ENCODE peak calls at places on chromosomes 6 and 20, in nine cellular contexts. U, F, Y, W, K, H, S, X and M are unnamed samples.

GRCh38 chr6:71334768-71335167 is 46.2 kb downstream of the OGFRL1 start:
- DNase-seq in H (no peak), X (no peak), W (no peak), Y (no peak), U (no peak), K (no peak), S (no peak), F (no peak), M (no peak)

GRCh38 chr6:119330520-119330919 is 19.0 kb downstream of the MAN1A1 start:
- DNase-seq in K (no peak), X (no peak), W (no peak), H (no peak), Y (no peak), U (no peak), S (no peak), F (no peak), M (no peak)

GRCh38 chr6:6657085-6657819 is 68.7 kb downstream of the LY86 start:
- DNase-seq in F (no peak), X (no peak), H (no peak), K (no peak), S (no peak), U (no peak), W (no peak), Y (peak; percentile 25), M (no peak)

GRCh38 chr6:112842338-112842700 is 495.2 kb downstream of the RFPL4B start:
- DNase-seq in H (no peak), U (no peak), Y (peak; percentile 27), S (no peak), F (no peak), K (no peak), W (no peak), X (no peak), M (no peak)

GRCh38 chr20:52231230-52231746 is 39.7 kb upstream of the ZFP64 start:
- DNase-seq in F (no peak), U (no peak), S (no peak), H (no peak), Y (no peak), W (no peak), X (peak; percentile 41), K (no peak), M (no peak)

GRCh38 chr6:21999012-21999528 is 297.8 kb downstream of the PRL start:
- DNase-seq in X (no peak), K (no peak), S (no peak), W (peak; percentile 72), Y (no peak), F (no peak), H (no peak), U (no peak), M (no peak)

GRCh38 chr6:162260024-162260423 is 467.5 kb downstream of the PRKN start:
- DNase-seq in U (no peak), H (no peak), S (no peak), Y (no peak), F (no peak), W (no peak), K (no peak), X (no peak), M (no peak)

GRCh38 chr20:18237682-18238081 is 50.6 kb upstream of the ZNF133 start:
- DNase-seq in X (no peak), F (no peak), H (no peak), Y (no peak), U (no peak), K (no peak), W (no peak), S (no peak), M (no peak)

GRCh38 chr6:111484655-111484974 is 1.6 kb upstream of the REV3L start:
- DNase-seq in H (no peak), K (no peak), W (no peak), Y (peak; percentile 61), U (no peak), F (no peak), S (no peak), X (no peak), M (no peak)

GRCh38 chr6:85865665-85866372 is 223.1 kb upstream of the SYNCRIP start:
- DNase-seq in U (peak; percentile 36), Y (peak; percentile 37), X (no peak), F (no peak), K (no peak), W (peak; percentile 66), H (no peak), S (no peak), M (no peak)

GRCh38 chr6:149482542-149483261 is 2.1 kb downstream of the ZC3H12D start:
- DNase-seq in W (no peak), Y (peak; percentile 50), X (no peak), H (no peak), K (no peak), U (no peak), S (no peak), F (no peak), M (no peak)

GRCh38 chr20:35871311-35871771 is 83.0 kb downstream of the SCAND1 start:
- DNase-seq in X (no peak), U (no peak), W (peak; percentile 68), H (no peak), K (peak; percentile 75), S (no peak), Y (no peak), F (no peak), M (no peak)

GRCh38 chr6:17638212-17638611 is 38.1 kb downstream of the FAM8A1 start:
- DNase-seq in U (no peak), H (no peak), W (no peak), X (no peak), Y (no peak), K (no peak), S (no peak), F (no peak), M (no peak)
- H3K4me3 ChIP-seq in U (no peak overlapping the region), H (no peak overlapping the region), W (no peak overlapping the region), X (no peak overlapping the region), Y (no peak overlapping the region), K (no peak overlapping the region), S (no peak overlapping the region), F (no peak overlapping the region), M (no peak overlapping the region)

GRCh38 chr20:32625996-32626395 is 40.9 kb upstream of the NOL4L start:
- DNase-seq in Y (no peak), S (no peak), K (no peak), F (no peak), W (no peak), X (no peak), H (no peak), U (no peak), M (no peak)

GRCh38 chr20:32624687-32625345 is 39.7 kb upstream of the NOL4L start:
- DNase-seq in Y (no peak), H (no peak), W (no peak), F (no peak), S (no peak), K (no peak), U (no peak), X (no peak), M (no peak)

GRCh38 chr20:32622585-32623468 is 37.7 kb upstream of the NOL4L start:
- DNase-seq in H (no peak), Y (no peak), X (no peak), W (no peak), U (no peak), F (no peak), S (no peak), K (no peak), M (no peak)

GRCh38 chr20:32621914-32622584 is 36.9 kb upstream of the NOL4L start:
- DNase-seq in F (no peak), H (no peak), S (no peak), U (no peak), X (no peak), Y (no peak), K (no peak), W (no peak), M (no peak)

DNA sequence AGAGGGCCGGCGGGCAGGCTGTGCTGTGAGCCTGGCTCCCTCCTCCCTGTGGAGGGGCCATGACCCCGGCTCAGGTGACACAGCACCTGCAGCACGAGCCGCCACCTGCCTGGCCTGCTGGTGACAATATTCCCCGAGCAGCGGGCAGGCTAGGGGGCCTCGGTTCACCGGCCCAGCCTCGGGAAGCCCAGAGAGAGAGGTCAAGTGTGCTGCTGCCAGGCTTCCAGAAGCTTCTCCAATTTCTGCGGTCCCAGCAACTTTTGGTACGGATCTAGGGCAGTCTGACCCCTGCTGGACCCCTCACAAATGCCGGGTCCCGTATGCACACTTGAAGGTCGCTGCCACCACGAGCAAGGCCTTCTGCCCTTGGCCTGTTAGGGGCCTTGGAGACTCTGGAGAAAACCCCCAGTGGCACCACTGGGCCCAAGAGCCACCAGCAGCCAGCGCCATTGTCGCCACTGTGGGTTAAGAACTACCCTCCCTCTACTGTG is 38.6 kb upstream of the NOL4L start:
- DNase-seq in Y (no peak), F (no peak), S (no peak), H (no peak), K (no peak), U (no peak), W (no peak), X (no peak), M (no peak)
- TF ChIP-seq CTCF in Y (no peak), F (no peak), S (no peak), H (no peak), K (no peak), U (no peak), W (peak; percentile 3), X (no peak), M (no peak)

DNA sequence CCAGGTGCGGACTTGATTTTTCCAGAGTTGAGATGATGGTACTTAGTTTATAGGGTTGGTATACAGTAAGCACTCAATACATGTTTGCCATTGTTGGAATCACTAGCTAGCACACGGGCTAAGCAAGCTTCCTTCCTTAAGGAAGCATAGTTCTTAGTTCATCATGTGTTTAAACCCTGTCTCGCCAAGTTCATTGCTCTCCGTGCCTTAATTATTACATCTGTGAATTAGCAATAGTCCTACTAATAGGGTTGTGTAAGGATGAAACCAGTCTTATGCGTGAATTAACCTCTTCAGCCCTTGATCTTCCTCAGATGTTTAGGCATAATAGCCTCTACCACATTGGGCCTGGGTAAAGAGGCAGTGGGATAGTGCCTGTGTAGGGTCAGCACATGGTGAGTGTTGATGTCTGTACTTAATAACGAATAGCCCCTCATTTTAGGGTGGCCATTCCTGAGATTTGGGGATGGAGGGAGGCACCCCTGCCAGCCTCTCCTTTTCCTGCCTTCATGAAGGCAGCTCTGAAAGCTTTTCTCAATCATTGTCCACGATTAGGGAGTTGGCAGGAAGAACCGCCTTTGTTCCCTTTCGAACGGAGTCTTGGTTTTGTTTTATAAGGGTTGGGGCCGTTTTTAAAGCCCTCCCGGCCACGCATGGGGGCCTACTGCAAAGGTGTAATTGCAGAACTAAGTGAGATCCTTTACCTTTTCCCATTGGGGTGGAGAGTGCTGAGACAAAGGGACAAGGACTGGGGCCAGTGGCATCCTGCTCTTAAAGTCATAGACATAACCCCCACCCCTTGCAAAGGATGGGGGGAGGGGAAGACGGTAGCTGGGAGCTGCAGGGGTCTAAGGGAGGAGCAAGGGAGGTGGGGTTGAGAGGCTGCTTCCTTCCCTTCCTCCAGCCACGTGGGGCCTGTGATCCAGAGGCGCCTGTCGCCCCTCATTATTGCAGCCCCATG is 2.1 kb downstream of the DNMT3B start:
- DNase-seq in S (no peak), K (no peak), F (no peak), W (no peak), Y (no peak), U (no peak), X (no peak), H (no peak), M (no peak)
- H3K4me3 ChIP-seq in S (no peak overlapping the region), K (no peak overlapping the region), F (no peak overlapping the region), W (peak overlapping the region; percentile 70), Y (no peak overlapping the region), U (no peak overlapping the region), X (peak overlapping the region; percentile 99), H (no peak overlapping the region), M (peak overlapping the region; percentile 75)

DNA sequence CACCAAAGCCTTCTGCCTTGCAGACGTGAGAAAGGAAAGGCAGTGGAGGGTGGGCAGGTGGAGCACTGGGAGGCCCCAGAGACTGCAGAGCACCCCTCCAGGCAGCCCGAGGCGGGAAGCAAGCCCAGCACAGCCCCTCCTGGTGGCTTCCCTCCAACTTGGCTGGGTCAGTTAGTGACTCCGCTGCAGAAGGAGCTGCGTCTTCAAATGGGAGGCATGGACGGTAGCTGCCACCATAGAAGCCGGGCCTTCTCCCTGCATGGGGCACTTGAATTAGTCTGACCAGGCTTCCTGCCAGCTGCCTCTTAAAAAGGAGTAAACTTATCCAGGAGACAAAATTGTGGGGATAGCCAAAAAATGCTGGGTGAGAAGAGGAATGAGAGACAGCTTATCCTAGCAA is 88.0 kb upstream of the RPS6KA2 start:
- DNase-seq in Y (no peak), S (no peak), K (no peak), U (no peak), W (no peak), F (no peak), H (no peak), X (no peak), M (no peak)
- TF ChIP-seq CTCF in Y (no peak), S (no peak), K (no peak), U (no peak), W (no peak), F (no peak), H (no peak), X (no peak), M (no peak)